ENCODE peak calls at places on chromosome 21, in five cellular contexts. O is T-helper 17 cell; L is GM13977; S is left cardiac atrium; Q is activated CD8-positive, alpha-beta memory T cell treated with anti-CD3 and anti-CD28 coated beads, Interleukin-2, amount 50 U/mL, for 48 hours. F is an unnamed sample.

GRCh38 chr21:45562401-45562800 is 20.2 kb upstream of the SLC19A1 start:
- DNase-seq in O (no peak), L (no peak), S (no peak), Q (peak), F (peak)

GRCh38 chr21:38880578-38880966 is 74.8 kb downstream of the ETS2 start:
- DNase-seq in O (no peak), L (no peak), S (no peak), Q (no peak), F (no peak)

GRCh38 chr21:45877821-45878469 is 103.6 kb upstream of the COL6A1 start:
- DNase-seq in O (no peak), L (no peak), S (peak), Q (no peak), F (no peak)

GRCh38 chr21:26389971-26390641 is 183.0 kb downstream of the CYYR1 start:
- DNase-seq in O (no peak), L (no peak), S (no peak), Q (no peak), F (no peak)

GRCh38 chr21:14559144-14559543 is 13.0 kb upstream of the SAMSN1 start:
- DNase-seq in O (no peak), L (no peak), S (no peak), Q (no peak), F (no peak)

GRCh38 chr21:44932366-44933181 is 7.3 kb upstream of the SLX9 start:
- DNase-seq in O (peak), L (peak), S (peak), Q (peak), F (no peak)

GRCh38 chr21:39575778-39576177 is 37.0 kb upstream of the B3GALT5 start:
- DNase-seq in O (no peak), L (no peak), S (no peak), Q (no peak), F (no peak)

GRCh38 chr21:38938343-38938742 is 132.6 kb downstream of the ETS2 start:
- DNase-seq in O (no peak), L (no peak), S (no peak), Q (no peak), F (peak)